ENCODE peak calls at places on chromosome 15, in ten cellular contexts. One of them, this sample, is unnamed.

GRCh38 chr15:25742421-25743159 is 120.5 kb downstream of the ATP10A start:
- DNase-seq in cardiac fibroblast: no peak
- DNase-seq in heart left ventricle: no peak
- DNase-seq in iris pigment epithelial cell: no peak
- DNase-seq in fibroblast of mammary gland: no peak
- DNase-seq in lung microvascular endothelial cell: no peak
- DNase-seq in PC-3: no peak
- DNase-seq in heart right ventricle: no peak
- DNase-seq in SW480: no peak
- DNase-seq in ecto neural progenitor cell: peak
- DNase-seq in this sample: no peak

GRCh38 chr15:31230630-31231485 is 95.8 kb upstream of the KLF13 start:
- DNase-seq in cardiac fibroblast: no peak
- DNase-seq in lung microvascular endothelial cell: no peak
- DNase-seq in ecto neural progenitor cell: no peak
- DNase-seq in SW480: no peak
- DNase-seq in PC-3: no peak
- DNase-seq in heart left ventricle: no peak
- DNase-seq in heart right ventricle: no peak
- DNase-seq in iris pigment epithelial cell: no peak
- DNase-seq in fibroblast of mammary gland: no peak
- DNase-seq in this sample: peak

GRCh38 chr15:60477164-60477563 is 1.8 kb downstream of the ICE2 start:
- DNase-seq in lung microvascular endothelial cell: peak
- DNase-seq in cardiac fibroblast: no peak
- DNase-seq in iris pigment epithelial cell: no peak
- DNase-seq in ecto neural progenitor cell: no peak
- DNase-seq in fibroblast of mammary gland: peak
- DNase-seq in heart right ventricle: no peak
- DNase-seq in heart left ventricle: no peak
- DNase-seq in SW480: no peak
- DNase-seq in PC-3: no peak
- DNase-seq in this sample: no peak

GRCh38 chr15:77526582-77527163 is 106.0 kb downstream of the HMG20A start:
- DNase-seq in SW480: no peak
- DNase-seq in ecto neural progenitor cell: no peak
- DNase-seq in lung microvascular endothelial cell: no peak
- DNase-seq in fibroblast of mammary gland: no peak
- DNase-seq in iris pigment epithelial cell: no peak
- DNase-seq in PC-3: no peak
- DNase-seq in cardiac fibroblast: no peak
- DNase-seq in heart right ventricle: no peak
- DNase-seq in heart left ventricle: no peak
- DNase-seq in this sample: no peak

GRCh38 chr15:43403616-43404015 is 32.7 kb downstream of the TUBGCP4 start:
- DNase-seq in SW480: no peak
- DNase-seq in heart right ventricle: no peak
- DNase-seq in ecto neural progenitor cell: no peak
- DNase-seq in iris pigment epithelial cell: no peak
- DNase-seq in heart left ventricle: no peak
- DNase-seq in fibroblast of mammary gland: no peak
- DNase-seq in cardiac fibroblast: no peak
- DNase-seq in lung microvascular endothelial cell: no peak
- DNase-seq in PC-3: no peak
- DNase-seq in this sample: no peak

GRCh38 chr15:101031203-101031602 is 112.0 kb downstream of the LRRK1 start:
- DNase-seq in heart left ventricle: no peak
- DNase-seq in fibroblast of mammary gland: peak
- DNase-seq in ecto neural progenitor cell: no peak
- DNase-seq in cardiac fibroblast: peak
- DNase-seq in heart right ventricle: peak
- DNase-seq in iris pigment epithelial cell: peak
- DNase-seq in PC-3: peak
- DNase-seq in lung microvascular endothelial cell: no peak
- DNase-seq in SW480: no peak
- DNase-seq in this sample: no peak

GRCh38 chr15:62841891-62842559 is 200.5 kb upstream of the TPM1 start:
- DNase-seq in iris pigment epithelial cell: no peak
- DNase-seq in lung microvascular endothelial cell: no peak
- DNase-seq in PC-3: no peak
- DNase-seq in ecto neural progenitor cell: no peak
- DNase-seq in fibroblast of mammary gland: no peak
- DNase-seq in heart right ventricle: peak
- DNase-seq in cardiac fibroblast: no peak
- DNase-seq in heart left ventricle: peak
- DNase-seq in SW480: no peak
- DNase-seq in this sample: no peak

GRCh38 chr15:74144153-74144775 is 13.9 kb downstream of the ISLR2 start:
- DNase-seq in heart right ventricle: no peak
- DNase-seq in heart left ventricle: no peak
- DNase-seq in fibroblast of mammary gland: no peak
- DNase-seq in PC-3: no peak
- DNase-seq in iris pigment epithelial cell: no peak
- DNase-seq in SW480: peak
- DNase-seq in cardiac fibroblast: no peak
- DNase-seq in ecto neural progenitor cell: no peak
- DNase-seq in lung microvascular endothelial cell: no peak
- DNase-seq in this sample: peak

GRCh38 chr15:92909131-92909781 is 9.1 kb downstream of the CHD2 start:
- DNase-seq in heart left ventricle: no peak
- DNase-seq in cardiac fibroblast: peak
- DNase-seq in lung microvascular endothelial cell: peak
- DNase-seq in iris pigment epithelial cell: peak
- DNase-seq in fibroblast of mammary gland: no peak
- DNase-seq in heart right ventricle: no peak
- DNase-seq in PC-3: no peak
- DNase-seq in SW480: no peak
- DNase-seq in ecto neural progenitor cell: no peak
- DNase-seq in this sample: no peak

GRCh38 chr15:49314729-49315128 is 108.3 kb upstream of the FGF7 start:
- DNase-seq in cardiac fibroblast: no peak
- DNase-seq in lung microvascular endothelial cell: no peak
- DNase-seq in PC-3: no peak
- DNase-seq in iris pigment epithelial cell: no peak
- DNase-seq in fibroblast of mammary gland: no peak
- DNase-seq in heart left ventricle: no peak
- DNase-seq in ecto neural progenitor cell: no peak
- DNase-seq in heart right ventricle: no peak
- DNase-seq in SW480: no peak
- DNase-seq in this sample: no peak

GRCh38 chr15:70643783-70644125 is 119.6 kb downstream of the UACA start:
- DNase-seq in heart right ventricle: no peak
- DNase-seq in iris pigment epithelial cell: no peak
- DNase-seq in heart left ventricle: no peak
- DNase-seq in SW480: peak
- DNase-seq in fibroblast of mammary gland: peak
- DNase-seq in cardiac fibroblast: peak
- DNase-seq in lung microvascular endothelial cell: no peak
- DNase-seq in ecto neural progenitor cell: no peak
- DNase-seq in PC-3: peak
- DNase-seq in this sample: no peak

GRCh38 chr15:72437650-72438316 is 36.3 kb upstream of the ARIH1 start:
- DNase-seq in heart left ventricle: no peak
- DNase-seq in ecto neural progenitor cell: no peak
- DNase-seq in iris pigment epithelial cell: no peak
- DNase-seq in PC-3: no peak
- DNase-seq in heart right ventricle: no peak
- DNase-seq in fibroblast of mammary gland: no peak
- DNase-seq in SW480: no peak
- DNase-seq in cardiac fibroblast: no peak
- DNase-seq in lung microvascular endothelial cell: no peak
- DNase-seq in this sample: no peak

GRCh38 chr15:74399511-74400312 is 32.3 kb upstream of the CYP11A1 start:
- DNase-seq in ecto neural progenitor cell: no peak
- DNase-seq in cardiac fibroblast: no peak
- DNase-seq in SW480: no peak
- DNase-seq in PC-3: peak
- DNase-seq in iris pigment epithelial cell: peak
- DNase-seq in lung microvascular endothelial cell: no peak
- DNase-seq in heart left ventricle: no peak
- DNase-seq in fibroblast of mammary gland: peak
- DNase-seq in heart right ventricle: no peak
- DNase-seq in this sample: peak

GRCh38 chr15:71921191-71921590 is 110.8 kb downstream of the NR2E3 start:
- DNase-seq in heart left ventricle: no peak
- DNase-seq in iris pigment epithelial cell: no peak
- DNase-seq in fibroblast of mammary gland: peak
- DNase-seq in heart right ventricle: no peak
- DNase-seq in ecto neural progenitor cell: no peak
- DNase-seq in lung microvascular endothelial cell: no peak
- DNase-seq in SW480: no peak
- DNase-seq in PC-3: peak
- DNase-seq in cardiac fibroblast: no peak
- DNase-seq in this sample: no peak

GRCh38 chr15:99279290-99279689 is 28.0 kb downstream of the LRRC28 start:
- DNase-seq in SW480: no peak
- DNase-seq in PC-3: no peak
- DNase-seq in cardiac fibroblast: no peak
- DNase-seq in ecto neural progenitor cell: no peak
- DNase-seq in iris pigment epithelial cell: no peak
- DNase-seq in fibroblast of mammary gland: no peak
- DNase-seq in lung microvascular endothelial cell: no peak
- DNase-seq in heart right ventricle: no peak
- DNase-seq in heart left ventricle: no peak
- DNase-seq in this sample: no peak

GRCh38 chr15:98700501-98700900 is 52.2 kb downstream of the IGF1R start:
- DNase-seq in cardiac fibroblast: no peak
- DNase-seq in lung microvascular endothelial cell: no peak
- DNase-seq in fibroblast of mammary gland: no peak
- DNase-seq in iris pigment epithelial cell: no peak
- DNase-seq in ecto neural progenitor cell: no peak
- DNase-seq in SW480: no peak
- DNase-seq in PC-3: no peak
- DNase-seq in heart left ventricle: no peak
- DNase-seq in heart right ventricle: no peak
- DNase-seq in this sample: no peak

GRCh38 chr15:37034392-37034791 is 66.0 kb downstream of the MEIS2 start:
- DNase-seq in ecto neural progenitor cell: no peak
- DNase-seq in heart left ventricle: no peak
- DNase-seq in iris pigment epithelial cell: no peak
- DNase-seq in PC-3: no peak
- DNase-seq in fibroblast of mammary gland: no peak
- DNase-seq in SW480: no peak
- DNase-seq in cardiac fibroblast: no peak
- DNase-seq in heart right ventricle: no peak
- DNase-seq in lung microvascular endothelial cell: no peak
- DNase-seq in this sample: peak

GRCh38 chr15:75809986-75810750 is 33.1 kb upstream of the UBE2Q2 start:
- DNase-seq in ecto neural progenitor cell: no peak
- DNase-seq in iris pigment epithelial cell: peak
- DNase-seq in SW480: peak
- DNase-seq in heart left ventricle: no peak
- DNase-seq in lung microvascular endothelial cell: peak
- DNase-seq in PC-3: peak
- DNase-seq in heart right ventricle: no peak
- DNase-seq in fibroblast of mammary gland: peak
- DNase-seq in cardiac fibroblast: peak
- DNase-seq in this sample: peak

GRCh38 chr15:52678468-52679231 is 538 bp downstream of the ATOSA start:
- DNase-seq in iris pigment epithelial cell: peak
- DNase-seq in lung microvascular endothelial cell: peak
- DNase-seq in fibroblast of mammary gland: peak
- DNase-seq in heart left ventricle: peak
- DNase-seq in SW480: peak
- DNase-seq in cardiac fibroblast: peak
- DNase-seq in heart right ventricle: peak
- DNase-seq in PC-3: peak
- DNase-seq in ecto neural progenitor cell: peak
- DNase-seq in this sample: peak

GRCh38 chr15:71312731-71313460 is 197.6 kb downstream of the THSD4 start:
- DNase-seq in fibroblast of mammary gland: no peak
- DNase-seq in cardiac fibroblast: no peak
- DNase-seq in lung microvascular endothelial cell: no peak
- DNase-seq in PC-3: no peak
- DNase-seq in ecto neural progenitor cell: no peak
- DNase-seq in SW480: no peak
- DNase-seq in heart left ventricle: no peak
- DNase-seq in heart right ventricle: no peak
- DNase-seq in iris pigment epithelial cell: peak
- DNase-seq in this sample: no peak

GRCh38 chr15:90322531-90322930 is 29.6 kb upstream of the ZNF774 start:
- DNase-seq in heart left ventricle: no peak
- DNase-seq in cardiac fibroblast: peak
- DNase-seq in SW480: no peak
- DNase-seq in ecto neural progenitor cell: no peak
- DNase-seq in PC-3: no peak
- DNase-seq in fibroblast of mammary gland: no peak
- DNase-seq in lung microvascular endothelial cell: no peak
- DNase-seq in iris pigment epithelial cell: no peak
- DNase-seq in heart right ventricle: no peak
- DNase-seq in this sample: no peak

GRCh38 chr15:65675551-65675950 is 53.8 kb downstream of the SLC24A1 start:
- DNase-seq in cardiac fibroblast: no peak
- DNase-seq in iris pigment epithelial cell: no peak
- DNase-seq in ecto neural progenitor cell: no peak
- DNase-seq in heart left ventricle: no peak
- DNase-seq in SW480: no peak
- DNase-seq in fibroblast of mammary gland: no peak
- DNase-seq in heart right ventricle: no peak
- DNase-seq in PC-3: no peak
- DNase-seq in lung microvascular endothelial cell: no peak
- DNase-seq in this sample: no peak

GRCh38 chr15:69193948-69194827 is 33.8 kb downstream of the GLCE start:
- DNase-seq in PC-3: no peak
- DNase-seq in fibroblast of mammary gland: peak
- DNase-seq in SW480: no peak
- DNase-seq in cardiac fibroblast: peak
- DNase-seq in iris pigment epithelial cell: peak
- DNase-seq in heart right ventricle: no peak
- DNase-seq in ecto neural progenitor cell: no peak
- DNase-seq in heart left ventricle: no peak
- DNase-seq in lung microvascular endothelial cell: no peak
- DNase-seq in this sample: no peak

GRCh38 chr15:37793851-37794250 is 140.6 kb upstream of the TMCO5A start:
- DNase-seq in lung microvascular endothelial cell: peak
- DNase-seq in ecto neural progenitor cell: peak
- DNase-seq in fibroblast of mammary gland: peak
- DNase-seq in heart left ventricle: no peak
- DNase-seq in iris pigment epithelial cell: peak
- DNase-seq in heart right ventricle: no peak
- DNase-seq in cardiac fibroblast: no peak
- DNase-seq in SW480: no peak
- DNase-seq in PC-3: no peak
- DNase-seq in this sample: no peak

GRCh38 chr15:64051645-64052259 is 5.5 kb upstream of the DAPK2 start:
- DNase-seq in fibroblast of mammary gland: no peak
- DNase-seq in iris pigment epithelial cell: no peak
- DNase-seq in ecto neural progenitor cell: no peak
- DNase-seq in heart right ventricle: no peak
- DNase-seq in lung microvascular endothelial cell: no peak
- DNase-seq in SW480: no peak
- DNase-seq in cardiac fibroblast: no peak
- DNase-seq in heart left ventricle: no peak
- DNase-seq in PC-3: no peak
- DNase-seq in this sample: no peak

GRCh38 chr15:67863442-67863987 is 23.7 kb upstream of the RNU6-1 start:
- DNase-seq in ecto neural progenitor cell: peak
- DNase-seq in PC-3: peak
- DNase-seq in SW480: peak
- DNase-seq in lung microvascular endothelial cell: peak
- DNase-seq in cardiac fibroblast: peak
- DNase-seq in heart left ventricle: peak
- DNase-seq in heart right ventricle: peak
- DNase-seq in fibroblast of mammary gland: peak
- DNase-seq in iris pigment epithelial cell: peak
- DNase-seq in this sample: peak

GRCh38 chr15:25327671-25328070 is 111.2 kb downstream of the UBE3A start:
- DNase-seq in PC-3: no peak
- DNase-seq in heart right ventricle: no peak
- DNase-seq in ecto neural progenitor cell: no peak
- DNase-seq in iris pigment epithelial cell: no peak
- DNase-seq in cardiac fibroblast: no peak
- DNase-seq in fibroblast of mammary gland: no peak
- DNase-seq in lung microvascular endothelial cell: no peak
- DNase-seq in heart left ventricle: no peak
- DNase-seq in SW480: no peak
- DNase-seq in this sample: no peak

GRCh38 chr15:48802867-48803266 is 8.0 kb downstream of the CEP152 start:
- DNase-seq in cardiac fibroblast: peak
- DNase-seq in fibroblast of mammary gland: peak
- DNase-seq in lung microvascular endothelial cell: no peak
- DNase-seq in heart right ventricle: no peak
- DNase-seq in iris pigment epithelial cell: peak
- DNase-seq in PC-3: peak
- DNase-seq in heart left ventricle: no peak
- DNase-seq in ecto neural progenitor cell: no peak
- DNase-seq in SW480: peak
- DNase-seq in this sample: no peak